ENCODE peak calls at places on chromosomes 12 and 14, in five cellular contexts. F is SK-N-SH, T is H1, J is HepG2, R is HCT116. P is an unnamed sample.

GRCh38 chr12:4615667-4616066 is 33.2 kb downstream of the AKAP3 start:
- DNase-seq in R (no peak), J (no peak), T (no peak), F (no peak), P (no peak)

GRCh38 chr12:112916270-112916669 is 9.5 kb downstream of the OAS1 start:
- DNase-seq in R (no peak), J (no peak), F (no peak), T (no peak), P (no peak)

GRCh38 chr14:51682411-51682810 is 30.7 kb downstream of the FRMD6 start:
- DNase-seq in R (no peak), F (no peak), T (no peak), J (no peak), P (no peak)

GRCh38 chr12:65459545-65459944 is 181.1 kb downstream of the MSRB3 start:
- DNase-seq in R (no peak), F (no peak), J (no peak), T (no peak), P (no peak)

GRCh38 chr14:106491851-106492250 is 965.5 kb downstream of the TMEM121 start:
- DNase-seq in J (no peak), T (peak), R (no peak), F (no peak), P (no peak)

GRCh38 chr12:12704593-12705230 is 8.7 kb upstream of the GPR19 start:
- DNase-seq in J (peak), T (no peak), F (peak), R (peak), P (no peak)

GRCh38 chr12:12717586-12718381 is 616 bp downstream of the CDKN1B start:
- DNase-seq in J (no peak), F (peak), T (peak), R (no peak), P (peak)

GRCh38 chr14:25011095-25011494 is 38.9 kb downstream of the STXBP6 start:
- DNase-seq in T (no peak), R (no peak), J (no peak), F (no peak), P (no peak)

GRCh38 chr12:101740566-101740965 is 1.3 kb upstream of the SYCP3 start:
- DNase-seq in J (no peak), F (no peak), T (no peak), R (no peak), P (no peak)

GRCh38 chr14:56248442-56248841 is 130.2 kb downstream of the PELI2 start:
- DNase-seq in R (no peak), T (no peak), J (no peak), F (no peak), P (no peak)

GRCh38 chr14:52950410-52950897 is 396 bp downstream of the FERMT2 start:
- DNase-seq in J (peak), F (peak), T (peak), R (no peak), P (peak)

GRCh38 chr14:24317141-24317927 is 6.0 kb downstream of the LTB4R start:
- DNase-seq in R (no peak), F (no peak), T (no peak), J (no peak), P (no peak)

GRCh38 chr12:103905730-103906349 is 24.4 kb upstream of the HSP90B1 start:
- DNase-seq in F (no peak), T (no peak), R (no peak), J (no peak), P (no peak)

GRCh38 chr12:56206373-56207166 is 15.2 kb downstream of the RNF41 start:
- DNase-seq in T (peak), J (peak), R (no peak), F (peak), P (no peak)

GRCh38 chr12:107318804-107319535 is 225.6 kb upstream of the CRY1 start:
- DNase-seq in R (no peak), T (peak), J (no peak), F (peak), P (peak)

GRCh38 chr14:103151270-103151933 is 28.1 kb downstream of the TNFAIP2 start:
- DNase-seq in J (no peak), T (no peak), F (peak), R (no peak), P (no peak)

GRCh38 chr14:103149847-103150246 is 26.6 kb downstream of the TNFAIP2 start:
- DNase-seq in T (no peak), J (no peak), R (no peak), F (no peak), P (no peak)

GRCh38 chr14:103144085-103144484 is 20.8 kb downstream of the TNFAIP2 start:
- DNase-seq in T (no peak), J (no peak), F (no peak), R (no peak), P (no peak)

GRCh38 chr14:103146141-103146709 is 23.0 kb downstream of the TNFAIP2 start:
- DNase-seq in F (no peak), R (no peak), J (no peak), T (no peak), P (no peak)

GRCh38 chr14:103149351-103149750 is 26.1 kb downstream of the TNFAIP2 start:
- DNase-seq in R (no peak), T (no peak), J (no peak), F (no peak), P (no peak)
- TF ChIP-seq JUND in R (no peak), T (no peak), J (no peak), F (no peak), P (no peak)

DNA sequence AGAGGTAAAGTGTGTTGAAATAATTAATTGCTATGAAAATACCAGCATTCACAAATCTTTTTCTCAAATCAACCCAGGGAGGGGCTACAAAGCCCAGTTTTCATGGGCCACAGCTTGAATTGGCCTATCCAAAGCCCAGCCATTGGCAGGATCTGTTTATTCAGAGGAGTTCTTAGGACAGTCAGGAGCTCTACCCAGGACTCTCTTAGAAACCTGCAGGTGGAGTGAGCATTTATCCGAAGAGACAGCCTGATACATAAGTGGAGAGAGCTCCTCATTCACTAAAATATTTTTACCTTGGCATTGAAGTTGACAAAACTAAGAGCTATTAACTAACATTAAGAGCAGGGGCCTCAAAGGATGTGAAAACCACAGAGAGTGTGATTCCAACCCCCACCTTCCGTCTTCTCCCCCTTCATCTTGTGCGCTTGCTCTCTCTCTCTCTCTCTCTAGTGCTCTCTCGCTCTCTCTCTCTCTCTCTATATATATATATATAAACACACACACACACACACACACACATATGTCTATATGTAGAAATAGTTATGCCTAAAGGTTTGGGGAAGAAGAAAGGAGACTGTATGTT is 315.5 kb downstream of the SNAPC1 start:
- DNase-seq in T (no peak), F (no peak), R (no peak), J (no peak), P (no peak)
- TF ChIP-seq JUND in T (no peak), F (no peak), R (no peak), J (no peak), P (no peak)

GRCh38 chr12:109650808-109651207 is 62.8 kb upstream of the FAM222A start:
- DNase-seq in T (no peak), F (no peak), J (no peak), R (no peak), P (no peak)

GRCh38 chr12:109651596-109651995 is 62.0 kb upstream of the FAM222A start:
- DNase-seq in J (no peak), F (no peak), T (no peak), R (no peak), P (no peak)

GRCh38 chr12:109653896-109654295 is 59.7 kb upstream of the FAM222A start:
- DNase-seq in F (no peak), T (no peak), R (no peak), J (no peak), P (no peak)

GRCh38 chr12:109654357-109654756 is 59.3 kb upstream of the FAM222A start:
- DNase-seq in R (no peak), T (no peak), F (peak), J (no peak), P (no peak)

GRCh38 chr12:109652233-109652772 is 61.3 kb upstream of the FAM222A start:
- DNase-seq in F (no peak), J (no peak), T (no peak), R (no peak), P (no peak)
- TF ChIP-seq JUND in F (no peak), J (no peak), T (no peak), R (no peak), P (no peak)

DNA sequence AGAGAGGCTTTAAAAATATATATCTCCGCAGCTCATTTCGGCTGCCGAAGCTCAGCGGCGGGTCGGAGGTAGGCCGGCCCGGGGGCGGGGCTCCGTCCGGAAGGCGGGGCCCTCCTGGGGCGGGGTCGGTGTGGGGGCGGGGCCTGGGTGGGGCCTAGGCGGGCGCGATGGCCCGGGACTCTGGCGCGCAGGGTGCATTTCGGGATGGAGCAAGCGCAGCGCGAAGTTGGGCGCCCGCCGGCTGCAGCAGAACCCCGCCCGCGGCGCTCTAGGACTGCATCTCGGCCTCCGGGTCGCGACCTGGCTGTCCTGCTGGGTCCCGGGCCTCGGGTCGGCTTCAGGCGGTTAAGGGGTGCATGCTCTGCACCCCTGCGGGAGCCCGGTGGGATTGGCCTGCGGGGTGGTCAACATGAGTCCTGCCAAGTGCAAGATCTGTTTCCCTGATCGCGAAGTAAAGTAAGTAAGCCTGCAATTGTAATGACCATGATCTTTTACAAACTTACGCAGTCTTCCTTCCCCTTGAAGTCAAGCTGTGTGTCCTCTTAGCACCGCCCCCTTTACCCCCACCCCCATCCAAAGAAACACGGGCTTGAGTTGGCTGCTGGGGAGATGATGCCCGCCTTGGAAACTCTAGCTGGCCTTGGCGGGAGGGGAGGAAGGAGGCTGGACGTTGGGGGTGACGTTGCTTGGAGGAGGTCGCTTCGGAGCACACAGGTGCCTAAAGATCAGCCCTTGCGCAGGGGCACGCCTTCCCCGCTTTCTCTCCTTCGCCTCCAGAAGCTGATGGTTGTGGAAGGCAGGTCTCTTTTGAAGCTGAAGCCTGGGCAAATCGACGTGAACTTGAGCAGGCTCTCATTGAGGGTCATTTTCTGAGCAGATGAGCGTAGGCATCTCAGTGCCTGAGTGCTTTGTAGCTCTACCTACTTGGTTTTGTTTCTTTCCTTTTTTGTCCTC is 38.4 kb downstream of the ACACB start:
- DNase-seq in T (peak), J (peak), F (peak), R (peak), P (peak)
- TF ChIP-seq JUND in T (no peak), J (no peak), F (no peak), R (no peak), P (no peak)

GRCh38 chr12:96250119-96250685 is 56.0 kb downstream of the ELK3 start:
- DNase-seq in F (no peak), J (no peak), R (no peak), T (peak), P (no peak)
- TF ChIP-seq JUND in F (no peak), J (no peak), R (no peak), T (no peak), P (no peak)

GRCh38 chr14:78170203-78170602 is at the start of gene NRXN3:
- DNase-seq in F (peak), T (peak), J (no peak), R (no peak), P (peak)
- TF ChIP-seq JUND in F (no peak), T (no peak), J (no peak), R (no peak), P (no peak)

GRCh38 chr14:89428556-89429196 is 11.6 kb upstream of the FOXN3 start:
- DNase-seq in F (no peak), R (no peak), T (no peak), J (no peak), P (no peak)
- TF ChIP-seq JUND in F (no peak), R (no peak), T (no peak), J (no peak), P (no peak)

P was measured in T47D.